ENCODE peak calls at places on chromosomes 12 and 14, in eight cellular contexts. V, K, N, O, W, M, X and G are unnamed samples. For H3K27me3, the result is how much of the 10 kb centered on the place peaks cover.

GRCh38 chr12:67068204-67068731 is 200.9 kb upstream of the CAND1 start:
- DNase-seq in V (no peak), K (no peak), N (no peak), O (no peak), W (no peak), M (no peak), X (peak), G (no peak)

GRCh38 chr12:100758083-100758482 is 36.5 kb upstream of the ANO4 start:
- DNase-seq in V (no peak), K (no peak), N (no peak), O (no peak), W (no peak), M (no peak), X (no peak), G (no peak)

GRCh38 chr12:30201301-30202160 is 417.8 kb upstream of the TMTC1 start:
- DNase-seq in V (peak), K (peak), N (no peak), O (no peak), W (peak), M (no peak), X (peak), G (peak)

GRCh38 chr12:49831717-49832116 is 3.5 kb upstream of the NCKAP5L start:
- DNase-seq in V (no peak), K (no peak), N (no peak), O (no peak), W (no peak), M (no peak), X (no peak), G (no peak)

GRCh38 chr14:23861666-23862065 is 91.9 kb upstream of the DHRS4 start:
- DNase-seq in V (no peak), K (no peak), N (no peak), O (no peak), W (peak), M (no peak), X (no peak), G (peak)

GRCh38 chr12:94149781-94150482 is 1.6 kb downstream of the PLXNC1 start:
- DNase-seq in V (peak), K (no peak), N (peak), O (no peak), W (peak), M (no peak), X (peak), G (no peak)

GRCh38 chr12:120539303-120539702 is 5.1 kb downstream of the RNF10 start:
- DNase-seq in V (peak), K (no peak), N (no peak), O (no peak), W (peak), M (peak), X (no peak), G (peak)

GRCh38 chr12:105588126-105588525 is 257.6 kb downstream of the C12orf75 start:
- DNase-seq in V (no peak), K (no peak), N (no peak), O (no peak), W (no peak), M (no peak), X (no peak), G (no peak)

GRCh38 chr14:105385698-105386365 is 12.5 kb upstream of the TEX22 start:
- DNase-seq in V (no peak), K (no peak), N (no peak), O (no peak), W (no peak), M (no peak), X (peak), G (no peak)

GRCh38 chr14:60344751-60345150 is 95.7 kb downstream of the PPM1A start:
- DNase-seq in V (no peak), K (no peak), N (no peak), O (no peak), W (no peak), M (no peak), X (no peak), G (no peak)

GRCh38 chr14:49594347-49595089 is 4.2 kb upstream of the LRR1 start:
- DNase-seq in V (peak), K (peak), N (no peak), O (no peak), W (peak), M (peak), X (no peak), G (peak)

GRCh38 chr14:102781063-102781462 is 3.8 kb downstream of the TRAF3 start:
- DNase-seq in V (no peak), K (no peak), N (no peak), O (no peak), W (no peak), M (no peak), X (no peak), G (no peak)

GRCh38 chr12:48924617-48925217 is 575 bp downstream of the FKBP11 start:
- DNase-seq in V (peak), K (peak), N (peak), O (no peak), W (peak), M (peak), X (peak), G (peak)

GRCh38 chr14:99757331-99758070 is 35.7 kb upstream of the EML1 start:
- DNase-seq in V (peak), K (no peak), N (peak), O (peak), W (peak), M (peak), X (no peak), G (peak)

GRCh38 chr14:65239143-65239672 is 136.9 kb upstream of the MAX start:
- DNase-seq in V (peak), K (peak), N (no peak), O (peak), W (peak), M (peak), X (no peak), G (peak)

GRCh38 chr12:24172031-24172772 is 222.7 kb upstream of the SOX5 start:
- DNase-seq in V (no peak), K (no peak), N (no peak), O (no peak), W (no peak), M (no peak), X (no peak), G (no peak)

GRCh38 chr14:44795725-44796124 is 166.0 kb downstream of the KLHL28 start:
- DNase-seq in V (no peak), K (no peak), N (no peak), O (no peak), W (no peak), M (peak), X (no peak), G (peak)

GRCh38 chr14:44803239-44803905 is 158.4 kb downstream of the KLHL28 start:
- DNase-seq in V (peak), K (no peak), N (no peak), O (peak), W (peak), M (peak), X (no peak), G (peak)

GRCh38 chr14:44798386-44799242 is 163.1 kb downstream of the KLHL28 start:
- DNase-seq in V (no peak), K (no peak), N (no peak), O (no peak), W (no peak), M (no peak), X (peak), G (no peak)
- H3K4me3 ChIP-seq in V (no peak), K (no peak), N (no peak), O (no peak), W (no peak), M (no peak), X (no peak), G (no peak)

DNA sequence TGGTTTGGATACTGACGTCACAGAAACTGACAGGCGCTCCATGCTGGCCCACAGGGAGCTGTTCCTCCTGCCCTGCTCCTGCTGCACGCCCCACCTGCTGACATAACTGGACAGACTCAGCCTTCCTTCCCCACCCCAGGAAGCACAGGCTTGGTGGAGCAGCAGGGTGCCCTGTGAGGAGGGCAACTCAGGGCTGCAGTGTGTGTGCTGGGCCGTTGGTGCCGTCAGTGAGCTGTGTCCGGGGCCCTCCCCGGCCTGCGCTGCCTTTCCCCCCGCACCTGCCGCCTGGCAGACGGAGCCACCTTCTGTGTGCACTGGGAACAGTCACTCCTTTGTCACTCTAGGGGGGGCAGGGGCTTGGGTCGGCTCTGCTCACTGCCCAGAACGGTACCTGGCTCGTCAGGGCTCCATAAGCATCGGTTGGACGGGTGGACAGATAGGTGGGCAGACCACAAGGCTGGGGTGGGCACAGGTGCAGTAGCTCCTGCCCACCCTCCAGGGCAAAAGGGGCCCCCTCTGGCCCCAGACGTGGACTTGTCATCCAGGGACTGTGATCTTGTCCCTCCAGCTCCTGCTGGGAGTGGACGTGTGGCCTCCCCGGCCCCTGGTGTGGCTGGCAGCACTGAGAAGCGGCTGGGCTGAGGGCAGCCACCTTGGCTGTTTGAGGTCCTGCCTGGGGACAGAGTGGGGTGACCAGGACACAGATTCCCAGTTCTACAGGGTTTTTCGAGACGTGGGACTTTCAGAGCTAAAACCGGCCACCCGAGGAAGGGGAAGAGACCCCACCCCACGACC is 32.8 kb downstream of the FBRSL1 start:
- DNase-seq in V (no peak), K (no peak), N (no peak), O (no peak), W (no peak), M (no peak), X (no peak), G (no peak)
- TF ChIP-seq CTCF in V (no peak), K (no peak), N (no peak), O (no peak), W (no peak), M (no peak), X (no peak), G (no peak)

GRCh38 chr14:106843376-106843775 is 1317.0 kb downstream of the TMEM121 start:
- DNase-seq in V (no peak), K (no peak), N (no peak), O (no peak), W (no peak), M (no peak), X (no peak), G (no peak)

GRCh38 chr14:106846218-106846617 is 1319.8 kb downstream of the TMEM121 start:
- DNase-seq in V (no peak), K (no peak), N (no peak), O (no peak), W (no peak), M (no peak), X (no peak), G (peak)

GRCh38 chr14:106844608-106845285 is 1318.4 kb downstream of the TMEM121 start:
- DNase-seq in V (no peak), K (peak), N (peak), O (no peak), W (no peak), M (no peak), X (peak), G (no peak)

GRCh38 chr14:106843951-106844483 is 1317.6 kb downstream of the TMEM121 start:
- DNase-seq in V (no peak), K (peak), N (no peak), O (no peak), W (no peak), M (no peak), X (peak), G (peak)

DNA sequence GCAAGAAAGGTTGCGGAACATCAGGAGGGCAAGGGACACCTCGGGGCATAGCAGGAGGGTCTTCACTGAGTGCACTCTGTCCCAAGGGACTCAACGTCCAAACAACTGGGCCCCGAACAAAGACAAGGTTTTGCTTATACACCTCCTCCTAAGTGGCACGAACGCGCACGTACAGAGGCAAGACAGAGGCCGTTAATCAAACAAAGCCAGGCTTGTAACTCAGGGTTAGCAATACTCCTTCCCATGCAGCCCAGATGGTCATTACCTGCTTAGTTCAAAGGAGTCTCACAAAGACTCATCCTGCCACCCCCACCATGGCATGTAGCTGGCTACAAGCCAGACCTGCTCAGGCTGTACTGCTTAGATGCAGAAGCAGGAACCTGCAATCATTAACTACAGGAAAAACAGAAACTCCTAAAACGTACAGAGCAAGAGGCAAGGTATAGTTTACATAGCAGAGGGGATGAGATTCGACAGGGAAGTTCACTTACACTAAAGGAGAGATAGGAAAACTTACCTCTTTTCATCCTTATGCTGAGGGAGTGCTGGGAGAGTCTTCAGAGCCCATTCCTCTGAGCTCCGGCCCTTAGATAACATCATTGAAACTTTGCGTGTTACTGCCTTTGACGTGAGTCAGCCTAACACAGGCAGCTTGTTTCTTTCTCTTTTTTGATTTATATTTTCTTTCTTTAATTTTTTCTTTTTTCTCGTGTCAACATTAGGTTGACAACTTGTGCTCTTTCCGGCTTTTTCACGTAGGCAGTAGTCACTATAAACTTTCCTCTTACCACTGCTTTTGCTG is 1319.1 kb downstream of the TMEM121 start:
- DNase-seq in V (no peak), K (peak), N (no peak), O (no peak), W (no peak), M (no peak), X (peak), G (peak)
- H3K27me3 ChIP-seq in V (under half), K (under half), N (under half), O (under half), W (under half), M (under half), X (under half), G (under half)

GRCh38 chr12:111893287-111893686 is 51.3 kb downstream of the MAPKAPK5 start:
- DNase-seq in V (no peak), K (no peak), N (no peak), O (no peak), W (no peak), M (peak), X (no peak), G (no peak)
- H3K4me3 ChIP-seq in V (no peak), K (no peak), N (no peak), O (no peak), W (no peak), M (no peak), X (no peak), G (no peak)

DNA sequence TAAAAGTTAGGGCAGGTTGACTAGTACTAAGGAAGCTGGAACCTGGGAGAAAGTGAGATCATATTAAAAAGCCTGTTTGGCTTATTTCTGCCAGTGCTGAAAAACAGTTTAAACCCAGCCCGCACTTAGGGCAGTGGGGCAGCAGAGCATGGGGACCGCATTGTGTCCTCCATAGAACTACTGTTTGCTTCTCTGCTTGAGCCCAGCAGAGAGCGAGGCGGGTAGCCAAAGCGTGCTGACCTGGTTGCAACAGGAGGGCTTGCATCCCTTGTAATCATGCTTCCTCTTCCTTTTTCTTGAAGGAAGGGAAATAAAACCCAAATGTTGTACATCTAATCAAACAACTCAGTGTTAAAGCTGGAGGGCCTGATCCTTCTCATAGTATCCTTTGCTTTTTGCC is 82.5 kb upstream of the HOXC13 start:
- DNase-seq in V (no peak), K (no peak), N (no peak), O (no peak), W (no peak), M (no peak), X (no peak), G (no peak)
- TF ChIP-seq CTCF in V (no peak), K (no peak), N (no peak), O (no peak), W (no peak), M (no peak), X (no peak), G (no peak)

DNA sequence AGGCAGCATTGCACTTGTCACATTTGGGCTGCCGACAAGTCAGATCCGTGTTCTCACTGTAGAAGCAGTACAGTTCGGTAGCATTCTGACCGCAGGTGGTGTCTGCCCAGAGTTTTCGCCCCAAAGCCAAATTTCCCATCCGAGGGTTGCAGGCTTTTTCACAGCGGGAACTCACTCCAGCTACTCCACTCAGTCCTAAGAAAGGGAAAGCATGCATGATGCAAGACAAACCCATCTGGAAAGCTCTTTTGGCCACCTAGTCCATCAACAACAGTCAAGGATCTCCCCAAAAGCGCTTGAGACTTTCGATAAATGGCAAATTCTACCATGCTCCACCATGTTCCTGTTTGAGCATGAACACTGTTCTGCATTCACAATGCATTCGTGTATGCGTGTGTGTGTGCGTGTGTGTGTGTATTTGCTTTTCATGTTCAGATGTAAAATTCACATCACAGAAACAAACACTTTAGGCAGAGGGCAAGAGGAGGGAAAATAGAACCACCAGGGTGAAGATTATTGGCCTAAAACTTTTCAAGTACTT is 3.2 kb downstream of the NTN4 start:
- DNase-seq in V (no peak), K (no peak), N (no peak), O (no peak), W (no peak), M (peak), X (no peak), G (no peak)
- H3K27me3 ChIP-seq in V (under half), K (under half), N (under half), O (under half), W (half or more), M (under half), X (half or more), G (under half)

GRCh38 chr12:42691991-42692557 is 102.5 kb upstream of the PRICKLE1 start:
- DNase-seq in V (no peak), K (no peak), N (peak), O (no peak), W (no peak), M (no peak), X (no peak), G (no peak)
- H3K4me3 ChIP-seq in V (no peak), K (no peak), N (peak), O (no peak), W (no peak), M (no peak), X (peak), G (no peak)

DNA sequence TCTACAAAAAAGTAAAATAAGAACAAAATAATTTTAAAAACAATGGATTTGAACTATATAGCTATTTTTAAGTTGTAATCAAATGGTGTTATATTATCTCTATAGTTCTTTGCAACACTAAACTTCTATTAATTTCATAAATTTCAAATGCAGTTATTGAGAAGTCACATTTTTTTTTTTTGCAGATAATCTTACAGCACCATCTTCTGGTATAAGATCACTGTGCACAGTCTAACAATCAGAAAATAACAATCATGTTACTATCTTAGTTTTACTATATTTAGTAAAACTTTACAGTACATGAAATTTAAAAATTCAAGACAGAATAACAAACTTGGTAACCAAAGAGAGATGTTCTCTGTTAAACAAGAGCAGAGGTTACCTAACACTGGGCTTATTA is 40.6 kb downstream of the GXYLT1 start:
- DNase-seq in V (peak), K (no peak), N (no peak), O (no peak), W (no peak), M (no peak), X (no peak), G (no peak)
- TF ChIP-seq CTCF in V (no peak), K (no peak), N (no peak), O (no peak), W (peak), M (peak), X (no peak), G (no peak)

DNA sequence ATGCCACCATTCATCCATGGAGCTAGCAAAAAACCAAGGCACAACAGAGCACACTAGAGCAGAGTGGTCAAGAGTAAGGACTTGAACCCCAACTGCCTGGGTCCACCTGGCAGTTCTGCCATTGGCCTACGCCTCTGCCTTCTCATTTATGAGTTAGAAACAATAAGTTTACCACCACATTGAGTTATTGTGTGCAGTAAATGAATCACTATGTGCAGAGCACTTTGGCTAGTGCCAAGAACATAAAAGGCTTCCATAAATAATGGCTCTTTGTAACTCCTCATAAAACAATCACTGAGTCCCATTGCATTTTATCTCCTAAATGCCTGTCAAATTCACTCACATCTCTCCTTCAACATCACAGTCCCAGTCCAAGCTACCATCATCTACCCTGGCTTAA is 86.3 kb downstream of the OTX2 start:
- DNase-seq in V (no peak), K (no peak), N (no peak), O (no peak), W (no peak), M (no peak), X (no peak), G (no peak)
- H3K27me3 ChIP-seq in V (under half), K (under half), N (under half), O (under half), W (under half), M (under half), X (under half), G (under half)